ENCODE peak calls at places on chromosome 3, in nine cellular contexts. W is natural killer cell, Z is suprapubic skin, G is Panc1, I is kidney, O is fibroblast of lung, H is AG10803, Q is fibroblast of mammary gland, N is astrocyte of the spinal cord. D is an unnamed sample.
A peak's percentile ranks its signal among the peaks of the same experiment; 100 is the strongest.

GRCh38 chr3:30751610-30752299 is 142.7 kb downstream of the GADL1 start:
- DNase-seq in W (no peak), Z (no peak), G (no peak), I (peak; percentile 59), O (peak; percentile 64), H (peak; percentile 32), Q (peak; percentile 59), N (peak; percentile 74), D (peak; percentile 15)

GRCh38 chr3:44939581-44940036 is 36.4 kb downstream of the ZDHHC3 start:
- DNase-seq in W (no peak), Z (no peak), G (no peak), I (no peak), O (peak; percentile 67), H (no peak), Q (no peak), N (peak; percentile 34), D (no peak)

GRCh38 chr3:187012609-187013051 is 82.3 kb downstream of the ST6GAL1 start:
- DNase-seq in W (no peak), Z (no peak), G (no peak), I (peak; percentile 77), O (no peak), H (no peak), Q (no peak), N (no peak), D (no peak)

GRCh38 chr3:54659347-54659746 is 268.5 kb downstream of the LRTM1 start:
- DNase-seq in W (no peak), Z (no peak), G (no peak), I (no peak), O (no peak), H (no peak), Q (no peak), N (no peak), D (no peak)

GRCh38 chr3:184373422-184373821 is 4.6 kb downstream of the THPO start:
- DNase-seq in W (no peak), Z (peak; percentile 68), G (no peak), I (peak; percentile 38), O (peak; percentile 47), H (peak; percentile 60), Q (peak; percentile 50), N (peak; percentile 23), D (no peak)

GRCh38 chr3:62015111-62015510 is 358.2 kb downstream of the FEZF2 start:
- DNase-seq in W (no peak), Z (no peak), G (no peak), I (no peak), O (no peak), H (no peak), Q (no peak), N (no peak), D (no peak)

GRCh38 chr3:58994746-58995330 is 55.0 kb downstream of the CFAP20DC start:
- DNase-seq in W (no peak), Z (no peak), G (no peak), I (no peak), O (peak; percentile 83), H (peak; percentile 67), Q (peak; percentile 78), N (peak; percentile 72), D (peak; percentile 42)

GRCh38 chr3:139101396-139101795 is 56.7 kb upstream of the PRR23C start:
- DNase-seq in W (no peak), Z (peak; percentile 8), G (no peak), I (no peak), O (no peak), H (no peak), Q (no peak), N (no peak), D (no peak)

GRCh38 chr3:11719406-11720219 is 75.9 kb upstream of the VGLL4 start:
- DNase-seq in W (peak; percentile 39), Z (peak; percentile 89), G (no peak), I (peak; percentile 96), O (peak; percentile 34), H (peak; percentile 80), Q (no peak), N (peak; percentile 13), D (no peak)

GRCh38 chr3:108301695-108302404 is 5.5 kb downstream of the HHLA2 start:
- DNase-seq in W (no peak), Z (no peak), G (no peak), I (no peak), O (no peak), H (no peak), Q (no peak), N (no peak), D (no peak)

GRCh38 chr3:134622803-134623365 is 27.9 kb downstream of the KY start:
- DNase-seq in W (no peak), Z (no peak), G (no peak), I (no peak), O (no peak), H (no peak), Q (no peak), N (no peak), D (no peak)

GRCh38 chr3:111717601-111718000 is 122.5 kb upstream of the ZBED2 start:
- DNase-seq in W (peak; percentile 59), Z (peak; percentile 87), G (peak; percentile 71), I (no peak), O (peak; percentile 89), H (peak; percentile 85), Q (peak; percentile 88), N (peak; percentile 94), D (peak; percentile 67)

GRCh38 chr3:160804762-160805161 is 48.7 kb downstream of the PPM1L start:
- DNase-seq in W (no peak), Z (no peak), G (no peak), I (no peak), O (no peak), H (no peak), Q (peak; percentile 35), N (no peak), D (no peak)

DNA sequence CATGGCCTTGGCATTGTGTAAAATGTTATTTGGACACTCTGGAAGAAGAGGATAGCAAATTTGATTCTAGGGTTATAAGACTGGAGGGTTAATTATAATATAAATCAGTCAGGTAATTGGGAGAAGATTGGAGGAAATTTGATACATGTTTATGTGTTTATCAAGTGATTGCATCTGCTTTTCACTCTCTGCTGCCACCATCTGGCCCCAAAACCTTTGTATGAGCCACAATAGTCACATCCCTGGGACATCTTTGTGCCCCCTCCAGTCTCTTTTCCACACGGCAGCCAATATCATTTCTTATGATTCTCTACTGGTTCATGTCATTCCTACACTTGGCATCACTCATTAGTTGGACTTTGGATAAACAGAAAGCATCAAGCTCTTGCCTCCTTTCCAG is 602.2 kb upstream of the SUCLG2 start:
- DNase-seq in W (no peak), Z (no peak), G (no peak), I (no peak), O (no peak), H (no peak), Q (no peak), N (no peak), D (no peak)
- TF ChIP-seq CTCF in W (no peak), Z (no peak), G (peak; percentile 31), I (peak; percentile 20), O (no peak), H (no peak), Q (no peak), N (no peak), D (no peak)

GRCh38 chr3:32154180-32154579 is 47.8 kb downstream of the GPD1L start:
- DNase-seq in W (no peak), Z (no peak), G (no peak), I (no peak), O (no peak), H (no peak), Q (no peak), N (no peak), D (no peak)
- TF ChIP-seq CTCF in W (no peak), Z (no peak), G (peak; percentile 64), I (no peak), O (no peak), H (peak; percentile 19), Q (peak; percentile 26), N (peak; percentile 42), D (peak; percentile 3)

DNA sequence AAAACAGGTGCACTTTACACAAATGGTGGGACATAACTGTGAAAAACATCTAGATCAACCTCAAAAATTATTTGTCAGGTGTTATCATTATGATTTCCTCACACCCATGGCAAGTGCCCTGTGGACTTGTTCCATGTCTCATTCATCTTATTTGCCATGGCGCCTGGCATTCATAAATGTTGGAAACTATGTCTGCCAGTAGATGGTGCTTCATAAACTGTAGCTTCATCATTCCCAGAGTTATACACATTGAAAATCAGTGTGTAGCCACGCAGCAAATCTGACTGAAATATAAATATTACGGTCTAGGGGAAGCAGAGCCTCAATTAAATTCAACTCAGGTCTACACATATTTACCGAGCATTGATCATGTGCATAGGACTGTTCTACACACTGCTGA is 90.7 kb downstream of the IMPG2 start:
- DNase-seq in W (no peak), Z (no peak), G (no peak), I (no peak), O (peak; percentile 15), H (peak; percentile 7), Q (no peak), N (no peak), D (no peak)
- TF ChIP-seq CTCF in W (no peak), Z (no peak), G (peak; percentile 58), I (peak; percentile 11), O (no peak), H (peak; percentile 22), Q (peak; percentile 2), N (no peak), D (peak; percentile 6)

GRCh38 chr3:6439824-6440223 is 421.1 kb upstream of the GRM7 start:
- DNase-seq in W (no peak), Z (no peak), G (no peak), I (no peak), O (no peak), H (no peak), Q (no peak), N (no peak), D (no peak)

GRCh38 chr3:6438031-6438430 is 422.9 kb upstream of the GRM7 start:
- DNase-seq in W (no peak), Z (no peak), G (no peak), I (no peak), O (no peak), H (no peak), Q (no peak), N (peak; percentile 50), D (no peak)

DNA sequence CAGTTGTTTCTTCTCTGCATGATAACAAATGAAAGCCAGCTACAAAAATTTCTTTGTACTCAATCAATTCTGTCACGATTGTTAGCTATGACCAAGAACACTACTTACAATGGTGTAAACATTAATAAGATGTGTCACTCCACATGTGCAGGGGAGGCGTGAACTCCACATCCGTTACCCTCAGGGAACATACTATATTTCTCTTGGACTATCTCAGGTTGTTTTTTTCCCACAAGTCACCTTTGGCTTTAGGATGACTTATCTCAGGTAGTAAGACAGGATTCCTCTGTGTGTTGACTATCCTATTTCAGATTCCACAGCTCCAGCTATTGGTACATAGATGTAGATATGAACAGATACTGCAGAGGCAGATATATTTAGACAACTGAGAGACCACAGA is 423.3 kb upstream of the GRM7 start:
- DNase-seq in W (no peak), Z (no peak), G (no peak), I (no peak), O (no peak), H (no peak), Q (no peak), N (no peak), D (no peak)
- TF ChIP-seq CTCF in W (no peak), Z (no peak), G (no peak), I (no peak), O (no peak), H (no peak), Q (no peak), N (no peak), D (no peak)